ENCODE peak calls at places on chromosomes 13 and 19, in eight cellular contexts. P, J, V, G, T, S, R and O are unnamed samples. For H3K9me3, the result is how much of the 10 kb centered on the place peaks cover.

GRCh38 chr13:94535231-94535630 is 55.7 kb upstream of the DCT start:
- DNase-seq in P (no peak), J (no peak), V (no peak), G (no peak), T (no peak), S (no peak), R (no peak), O (no peak)

GRCh38 chr19:17671906-17672305 is 16.2 kb downstream of the UNC13A start:
- DNase-seq in P (no peak), J (no peak), V (no peak), G (no peak), T (no peak), S (no peak), R (no peak), O (no peak)

GRCh38 chr19:45779231-45780145 is 2.8 kb downstream of the DMPK start:
- DNase-seq in P (peak), J (peak), V (peak), G (peak), T (peak), S (peak), R (peak), O (peak)

GRCh38 chr19:58317481-58318072 is 9.2 kb upstream of the ZSCAN22 start:
- DNase-seq in P (peak), J (no peak), V (no peak), G (no peak), T (no peak), S (no peak), R (no peak), O (no peak)

GRCh38 chr19:58560007-58560887 is 1.8 kb upstream of the UBE2M start:
- DNase-seq in P (no peak), J (no peak), V (no peak), G (no peak), T (peak), S (peak), R (peak), O (no peak)

GRCh38 chr13:79336971-79337370 is 69.1 kb downstream of the RBM26 start:
- DNase-seq in P (no peak), J (no peak), V (no peak), G (no peak), T (no peak), S (no peak), R (peak), O (no peak)

GRCh38 chr19:14476663-14477401 is 1.7 kb upstream of the PTGER1 start:
- DNase-seq in P (no peak), J (peak), V (no peak), G (no peak), T (no peak), S (peak), R (peak), O (no peak)

GRCh38 chr19:53333071-53333465 is 481 bp upstream of the ZNF845 start:
- DNase-seq in P (peak), J (peak), V (peak), G (peak), T (peak), S (peak), R (peak), O (peak)

GRCh38 chr13:24043590-24044350 is 116.8 kb upstream of the SPATA13 start:
- DNase-seq in P (no peak), J (no peak), V (no peak), G (no peak), T (no peak), S (no peak), R (no peak), O (no peak)

GRCh38 chr13:31001647-31002046 is 69.2 kb downstream of the TEX26 start:
- DNase-seq in P (no peak), J (no peak), V (no peak), G (no peak), T (no peak), S (peak), R (no peak), O (no peak)

GRCh38 chr19:2013683-2013961 is 1.9 kb downstream of the BTBD2 start:
- DNase-seq in P (no peak), J (no peak), V (no peak), G (no peak), T (no peak), S (peak), R (no peak), O (no peak)

GRCh38 chr13:93413972-93414717 is 187.5 kb downstream of the GPC6 start:
- DNase-seq in P (no peak), J (no peak), V (no peak), G (no peak), T (no peak), S (no peak), R (no peak), O (no peak)

GRCh38 chr19:51365211-51366049 is 758 bp downstream of the ETFB start:
- DNase-seq in P (peak), J (peak), V (peak), G (no peak), T (no peak), S (peak), R (no peak), O (no peak)

GRCh38 chr13:75480691-75481175 is 1.2 kb downstream of the TBC1D4 start:
- DNase-seq in P (peak), J (peak), V (peak), G (no peak), T (peak), S (peak), R (peak), O (peak)

GRCh38 chr13:110576736-110577476 is 15.4 kb upstream of the RAB20 start:
- DNase-seq in P (peak), J (no peak), V (no peak), G (no peak), T (no peak), S (no peak), R (no peak), O (no peak)

GRCh38 chr19:17294051-17294891 is 9.0 kb downstream of the ABHD8 start:
- DNase-seq in P (no peak), J (no peak), V (no peak), G (no peak), T (no peak), S (peak), R (no peak), O (peak)

GRCh38 chr19:50003810-50004419 is 21.3 kb downstream of the VRK3 start:
- DNase-seq in P (no peak), J (peak), V (peak), G (peak), T (no peak), S (peak), R (no peak), O (no peak)

GRCh38 chr13:39415403-39415802 is 187.6 kb downstream of the LHFPL6 start:
- DNase-seq in P (peak), J (peak), V (peak), G (no peak), T (peak), S (peak), R (no peak), O (peak)

GRCh38 chr13:81223784-81224501 is 883.0 kb upstream of the SPRY2 start:
- DNase-seq in P (no peak), J (no peak), V (no peak), G (no peak), T (no peak), S (no peak), R (no peak), O (no peak)

GRCh38 chr19:5870986-5871394 is 650 bp upstream of the FUT5 start:
- DNase-seq in P (no peak), J (no peak), V (no peak), G (no peak), T (no peak), S (no peak), R (no peak), O (no peak)

GRCh38 chr13:73622375-73622774 is 511.8 kb downstream of the KLF12 start:
- DNase-seq in P (no peak), J (no peak), V (no peak), G (no peak), T (no peak), S (no peak), R (no peak), O (no peak)

GRCh38 chr13:52061587-52061986 is 37.1 kb downstream of the UTP14C start:
- DNase-seq in P (no peak), J (no peak), V (peak), G (no peak), T (no peak), S (no peak), R (no peak), O (no peak)

GRCh38 chr19:2546128-2547032 is 70.5 kb downstream of the GADD45B start:
- DNase-seq in P (peak), J (peak), V (peak), G (peak), T (peak), S (peak), R (peak), O (peak)

GRCh38 chr19:46147791-46148288 is at the start of gene IGFL2:
- DNase-seq in P (no peak), J (no peak), V (no peak), G (no peak), T (no peak), S (no peak), R (no peak), O (no peak)

GRCh38 chr13:85019121-85019520 is 780.1 kb downstream of the SLITRK6 start:
- DNase-seq in P (no peak), J (no peak), V (no peak), G (no peak), T (no peak), S (no peak), R (no peak), O (no peak)

GRCh38 chr19:41861098-41861768 is 1.2 kb downstream of the RPS19 start:
- DNase-seq in P (no peak), J (no peak), V (no peak), G (no peak), T (no peak), S (no peak), R (peak), O (no peak)

GRCh38 chr19:31125071-31125470 is 224.2 kb downstream of the TSHZ3 start:
- DNase-seq in P (peak), J (no peak), V (no peak), G (no peak), T (no peak), S (no peak), R (no peak), O (no peak)

GRCh38 chr13:62613819-62614218 is 1198.2 kb upstream of the PCDH20 start:
- DNase-seq in P (no peak), J (no peak), V (no peak), G (no peak), T (no peak), S (no peak), R (no peak), O (no peak)

GRCh38 chr19:18590273-18591272 is 2.0 kb downstream of the REX1BD start:
- DNase-seq in P (no peak), J (peak), V (no peak), G (no peak), T (no peak), S (peak), R (peak), O (no peak)

GRCh38 chr13:101576452-101576851 is 124.0 kb downstream of the ITGBL1 start:
- DNase-seq in P (no peak), J (no peak), V (no peak), G (no peak), T (no peak), S (no peak), R (no peak), O (no peak)

GRCh38 chr19:10855879-10856522 is 7.8 kb downstream of the C19orf38 start:
- DNase-seq in P (no peak), J (no peak), V (no peak), G (no peak), T (no peak), S (no peak), R (no peak), O (no peak)

GRCh38 chr19:56838680-56838929 is 1.9 kb downstream of the PEG3 start:
- DNase-seq in P (no peak), J (no peak), V (no peak), G (no peak), T (no peak), S (no peak), R (no peak), O (no peak)
- H3K9me3 ChIP-seq in P (under half), J (under half), V (under half), G (under half), T (under half), S (under half), R (under half), O (under half)

DNA sequence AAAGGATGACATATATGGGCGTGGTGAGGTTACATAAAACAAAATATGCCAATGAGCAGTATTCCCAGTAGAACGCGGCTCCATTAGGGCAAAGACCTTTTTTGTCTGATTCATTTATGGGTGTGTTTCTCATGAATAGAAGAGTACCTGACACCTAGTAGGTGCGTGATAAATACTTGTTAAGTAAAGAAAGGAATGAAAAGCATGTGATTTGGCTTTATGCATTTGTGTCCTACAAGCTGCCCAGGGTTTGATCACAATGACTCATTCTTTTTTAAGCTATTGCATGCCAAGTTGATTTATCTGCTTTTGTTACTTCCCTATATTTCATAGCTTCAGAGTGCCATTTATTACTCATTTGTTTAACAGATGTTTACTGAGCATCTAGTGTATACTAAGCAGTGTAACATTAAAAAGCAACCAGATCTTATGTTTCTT is 19.1 kb upstream of the KCTD4 start:
- DNase-seq in P (no peak), J (no peak), V (no peak), G (no peak), T (no peak), S (no peak), R (no peak), O (no peak)
- H3K27ac ChIP-seq in P (no peak), J (peak), V (no peak), G (no peak), T (no peak), S (peak), R (no peak), O (no peak)

GRCh38 chr13:35471466-35472307 is 4.8 kb downstream of the MAB21L1 start:
- DNase-seq in P (no peak), J (no peak), V (no peak), G (no peak), T (no peak), S (no peak), R (peak), O (no peak)
- H3K4me3 ChIP-seq in P (no peak), J (peak), V (peak), G (peak), T (peak), S (no peak), R (peak), O (peak)

GRCh38 chr19:55813906-55814305 is 17.9 kb downstream of the NLRP11 start:
- DNase-seq in P (no peak), J (no peak), V (no peak), G (no peak), T (no peak), S (no peak), R (no peak), O (no peak)
- H3K9me3 ChIP-seq in P (under half), J (under half), V (under half), G (under half), T (under half), S (under half), R (under half), O (under half)

GRCh38 chr19:47749326-47749725 is 4.0 kb downstream of the NOP53 start:
- DNase-seq in P (no peak), J (no peak), V (no peak), G (no peak), T (no peak), S (no peak), R (no peak), O (no peak)
- H3K27ac ChIP-seq in P (no peak), J (no peak), V (no peak), G (no peak), T (no peak), S (no peak), R (no peak), O (no peak)

GRCh38 chr19:37929512-37929911 is 22.5 kb downstream of the SIPA1L3 start:
- DNase-seq in P (no peak), J (no peak), V (no peak), G (no peak), T (no peak), S (no peak), R (no peak), O (no peak)
- H3K4me3 ChIP-seq in P (no peak), J (no peak), V (no peak), G (no peak), T (no peak), S (no peak), R (no peak), O (no peak)

GRCh38 chr19:11861301-11861700 is 12.8 kb downstream of the ZNF439 start:
- DNase-seq in P (no peak), J (no peak), V (no peak), G (no peak), T (no peak), S (no peak), R (no peak), O (no peak)
- H3K9me3 ChIP-seq in P (under half), J (under half), V (half or more), G (half or more), T (half or more), S (under half), R (under half), O (under half)

GRCh38 chr13:113821847-113822246 is 42.0 kb downstream of the GAS6 start:
- DNase-seq in P (peak), J (no peak), V (no peak), G (no peak), T (no peak), S (no peak), R (no peak), O (no peak)
- H3K27ac ChIP-seq in P (peak), J (peak), V (peak), G (peak), T (peak), S (peak), R (peak), O (peak)

GRCh38 chr13:77898097-77898496 is 20.5 kb downstream of the EDNRB start:
- DNase-seq in P (no peak), J (no peak), V (no peak), G (no peak), T (no peak), S (no peak), R (no peak), O (no peak)
- H3K4me3 ChIP-seq in P (no peak), J (no peak), V (no peak), G (no peak), T (no peak), S (no peak), R (no peak), O (no peak)